ENCODE peak calls at places on chromosomes 3 and 15, in five cellular contexts. Y, D, P, S and Q are unnamed samples.

GRCh38 chr15:77009646-77010311 is 14.9 kb downstream of the PSTPIP1 start:
- DNase-seq in Y (no peak), S (no peak), D (peak), P (no peak), Q (no peak)

GRCh38 chr3:124034016-124034808 is 42.3 kb upstream of the ROPN1 start:
- DNase-seq in S (no peak), Y (peak), P (peak), D (no peak), Q (peak)

GRCh38 chr3:50587806-50588758 is 18.8 kb downstream of the HEMK1 start:
- DNase-seq in D (no peak), P (no peak), S (no peak), Y (no peak), Q (no peak)

GRCh38 chr3:40265181-40265580 is 44.3 kb upstream of the EIF1B start:
- DNase-seq in P (no peak), D (no peak), S (no peak), Y (no peak), Q (no peak)

GRCh38 chr15:35929740-35930444 is 383.9 kb upstream of the DPH6 start:
- DNase-seq in Y (no peak), S (no peak), D (no peak), P (no peak), Q (no peak)

GRCh38 chr3:61530355-61530754 is 31.0 kb upstream of the PTPRG start:
- DNase-seq in P (peak), Y (peak), S (no peak), D (peak), Q (peak)

GRCh38 chr15:42919794-42920280 is 741 bp downstream of the TTBK2 start:
- DNase-seq in D (peak), Y (peak), P (no peak), S (no peak), Q (peak)

GRCh38 chr3:58994746-58995330 is 55.0 kb downstream of the CFAP20DC start:
- DNase-seq in P (peak), Y (peak), S (peak), D (peak), Q (peak)

GRCh38 chr3:183812746-183813445 is 12.5 kb downstream of the MAP6D1 start:
- DNase-seq in D (no peak), P (no peak), Y (no peak), S (no peak), Q (no peak)

GRCh38 chr3:14266361-14266760 is 87.7 kb downstream of the LSM3 start:
- DNase-seq in D (peak), P (no peak), Y (no peak), S (no peak), Q (no peak)

DNA sequence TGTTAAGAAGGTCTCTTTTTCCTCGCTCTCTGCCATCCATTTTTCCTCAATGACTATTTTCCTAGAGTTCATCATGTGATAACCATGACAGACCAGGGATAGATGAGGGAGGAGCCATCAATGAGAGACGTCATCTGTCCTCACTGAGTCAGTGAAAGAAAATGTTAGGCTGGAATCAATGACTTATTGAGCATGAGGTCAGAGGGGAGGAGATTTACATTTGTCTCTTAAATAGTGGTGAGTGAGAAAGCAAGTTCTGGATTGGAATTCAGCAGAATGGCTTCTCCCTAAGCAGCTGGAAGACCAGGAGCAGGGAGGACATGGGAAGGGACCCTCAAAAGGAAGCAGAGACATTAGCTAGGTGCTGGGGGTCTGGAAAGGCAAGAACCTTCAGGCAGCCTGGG is 28.2 kb upstream of the USP3 start:
- DNase-seq in Y (no peak), D (peak), S (no peak), P (no peak), Q (peak)
- H2BK5ac ChIP-seq in Y (no peak), D (peak), S (no peak), P (no peak), Q (no peak)

DNA sequence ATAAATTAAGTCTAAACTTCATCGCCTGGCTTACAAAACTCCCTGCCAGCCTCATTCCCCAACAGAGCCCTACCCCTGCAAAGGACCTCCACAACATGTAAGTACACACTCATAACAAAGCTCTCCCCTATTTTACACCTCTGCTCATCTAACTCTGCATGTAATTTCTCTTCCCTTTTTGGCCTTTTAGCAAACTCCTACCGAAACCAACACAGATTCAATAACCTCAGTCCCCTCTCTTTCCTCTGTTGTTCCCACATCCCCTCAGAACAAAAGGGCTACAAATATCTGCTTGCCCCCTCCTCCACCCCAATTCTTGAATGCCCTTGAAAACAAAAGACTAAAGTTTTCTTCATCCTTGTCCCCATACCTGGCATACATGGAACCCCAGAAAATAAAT is 662 bp downstream of the UBL7 start:
- DNase-seq in D (no peak), Y (no peak), P (no peak), S (no peak), Q (no peak)
- H3K4ac ChIP-seq in D (peak), Y (no peak), P (no peak), S (peak), Q (no peak)

DNA sequence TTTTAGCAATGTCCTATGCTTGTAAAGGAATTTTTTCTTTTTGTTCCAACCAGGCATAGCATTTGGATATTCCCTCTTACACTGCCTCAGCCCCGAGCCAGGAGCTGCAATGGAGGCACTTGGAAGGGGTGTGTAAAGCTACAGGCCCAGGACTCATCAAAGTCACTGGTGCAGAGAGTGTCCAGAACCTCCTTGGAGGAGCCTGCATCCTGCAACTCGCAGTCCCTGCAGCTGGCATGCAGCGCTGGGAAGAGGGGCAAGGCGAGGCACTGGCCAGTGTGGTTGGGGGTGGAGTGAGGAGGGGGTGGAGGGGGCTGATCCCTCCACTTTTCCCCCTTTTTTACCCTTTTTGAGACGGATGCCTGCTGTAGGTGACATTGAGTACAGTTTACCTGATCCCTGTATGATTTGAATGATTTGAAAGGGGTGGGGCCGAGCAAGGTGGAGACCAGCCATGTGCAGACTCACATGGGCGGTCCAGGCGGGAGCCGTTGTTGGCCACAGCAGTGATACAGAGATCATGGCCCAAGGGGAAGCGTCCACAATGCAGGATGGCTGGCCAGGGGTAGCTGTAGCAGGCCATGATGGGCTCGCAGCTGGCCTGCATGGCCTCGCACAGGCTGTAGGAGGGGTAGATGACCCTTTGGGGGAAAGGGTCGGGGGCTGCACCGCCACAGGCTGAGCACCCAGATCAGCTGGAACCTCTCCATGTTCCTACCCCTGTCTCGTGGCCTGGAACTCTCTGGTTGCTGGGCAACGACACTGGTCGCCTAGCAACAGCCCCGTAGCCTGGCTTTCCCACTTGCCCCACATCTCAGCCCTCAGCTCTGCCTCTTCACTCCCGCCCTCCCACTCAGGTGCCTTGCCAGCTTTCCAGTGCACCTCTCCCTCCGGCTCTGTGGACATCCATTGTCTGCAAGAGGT is 7.9 kb downstream of the P4HTM start:
- DNase-seq in S (no peak), Y (peak), D (no peak), P (no peak), Q (peak)
- H2BK120ac ChIP-seq in S (no peak), Y (no peak), D (no peak), P (no peak), Q (no peak)

DNA sequence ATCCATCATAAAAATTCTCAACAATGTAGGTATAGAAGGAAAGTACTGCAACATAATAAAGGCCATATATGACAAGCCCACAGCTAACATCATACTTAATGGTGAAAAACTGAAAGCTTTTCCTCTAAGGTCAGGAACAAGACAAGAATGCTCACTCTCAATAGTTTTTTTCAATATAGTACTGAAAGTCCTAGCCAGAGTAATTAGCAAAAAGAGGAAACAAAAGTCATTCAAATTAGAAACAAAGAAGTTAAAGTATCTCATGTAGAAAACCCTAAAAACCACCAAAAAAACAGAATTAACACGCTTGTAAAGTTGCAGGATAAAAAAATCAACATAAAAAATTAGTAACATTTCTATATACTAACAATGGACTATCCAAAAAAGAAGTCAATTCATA is 61.8 kb downstream of the MYH15 start:
- DNase-seq in S (no peak), P (no peak), Y (no peak), D (no peak), Q (no peak)
- H2BK5ac ChIP-seq in S (no peak), P (no peak), Y (no peak), D (no peak), Q (no peak)

GRCh38 chr3:128051459-128051836 is 789 bp upstream of the SEC61A1 start:
- DNase-seq in S (no peak), P (peak), D (no peak), Y (no peak), Q (peak)
- H3K4ac ChIP-seq in S (no peak), P (no peak), D (peak), Y (no peak), Q (no peak)

GRCh38 chr3:16142350-16143050 is 32.0 kb upstream of the GALNT15 start:
- DNase-seq in S (no peak), D (no peak), P (no peak), Y (no peak), Q (no peak)
- H2BK120ac ChIP-seq in S (no peak), D (peak), P (no peak), Y (no peak), Q (no peak)

GRCh38 chr15:39180494-39180930 is 400.4 kb upstream of the THBS1 start:
- DNase-seq in S (no peak), D (peak), Y (no peak), P (no peak), Q (no peak)
- H2BK5ac ChIP-seq in S (no peak), D (peak), Y (no peak), P (no peak), Q (no peak)

GRCh38 chr3:127013196-127013595 is 30.3 kb downstream of the PLXNA1 start:
- DNase-seq in D (no peak), S (no peak), Y (no peak), P (no peak), Q (no peak)
- H3K4ac ChIP-seq in D (no peak), S (no peak), Y (no peak), P (no peak), Q (no peak)